ENCODE peak calls at places on chromosome 18, in four cellular contexts. C, M, W and L are unnamed samples.
A peak's percentile ranks its signal among the peaks of the same experiment; 100 is the strongest.

GRCh38 chr18:13313006-13313661 is 94.6 kb downstream of the LDLRAD4 start:
- DNase-seq in M (no peak), C (no peak), W (no peak), L (no peak)

GRCh38 chr18:46433121-46433826 is 223.7 kb downstream of the LOXHD1 start:
- DNase-seq in C (no peak), M (no peak), W (peak; percentile 96), L (no peak)

GRCh38 chr18:23433360-23433759 is 19.7 kb upstream of the RIOK3 start:
- DNase-seq in W (no peak), C (no peak), M (no peak), L (no peak)

GRCh38 chr18:6729247-6730091 is at the start of gene ARHGAP28:
- DNase-seq in C (peak; percentile 93), M (peak; percentile 86), W (peak; percentile 86), L (peak; percentile 74)

GRCh38 chr18:71018816-71019215 is 730.0 kb downstream of the SOCS6 start:
- DNase-seq in C (no peak), M (no peak), W (no peak), L (no peak)

GRCh38 chr18:68275616-68276015 is 439.3 kb downstream of the TMX3 start:
- DNase-seq in M (no peak), W (no peak), C (no peak), L (no peak)

GRCh38 chr18:63808125-63808524 is 32.9 kb downstream of the SERPINB7 start:
- DNase-seq in C (no peak), M (no peak), W (no peak), L (no peak)

GRCh38 chr18:3230401-3231334 is 10.9 kb upstream of the MYOM1 start:
- DNase-seq in M (no peak), W (peak; percentile 51), C (no peak), L (peak; percentile 40)

GRCh38 chr18:3679254-3679653 is 229.3 kb downstream of the TGIF1 start:
- DNase-seq in C (no peak), W (no peak), M (no peak), L (no peak)

GRCh38 chr18:76361219-76361618 is 133.8 kb downstream of the ZNF516 start:
- DNase-seq in W (no peak), C (no peak), M (no peak), L (no peak)

GRCh38 chr18:76467371-76468190 is 27.5 kb downstream of the ZNF516 start:
- DNase-seq in M (peak; percentile 51), C (no peak), W (no peak), L (no peak)

GRCh38 chr18:71001597-71001996 is 712.8 kb downstream of the SOCS6 start:
- DNase-seq in C (no peak), W (no peak), M (peak; percentile 75), L (no peak)